ENCODE peak calls at places on chromosomes 5 and 9, in six cellular contexts. F is effector CD4-positive, alpha-beta T cell; J is WTC11; U is esophagus squamous epithelium; D is stimulated activated CD4-positive, alpha-beta T cell treated with anti-CD3 and anti-CD28 coated beads, Interleukin-1b, Interleukin-23, amount 100 ng/mL, for 24 hours; B is effector memory CD4-positive, alpha-beta T cell. H is an unnamed sample.

GRCh38 chr5:3854069-3854741 is 258.6 kb downstream of the IRX1 start:
- DNase-seq in F (no peak), J (no peak), U (no peak), D (no peak), B (no peak), H (peak)

GRCh38 chr5:146680846-146681585 is 165.0 kb upstream of the GPR151 start:
- DNase-seq in F (no peak), J (no peak), U (no peak), D (no peak), B (no peak), H (no peak)

GRCh38 chr5:82523633-82524032 is 245.5 kb upstream of the RPS23 start:
- DNase-seq in F (no peak), J (no peak), U (no peak), D (no peak), B (no peak), H (no peak)

GRCh38 chr9:120532475-120532874 is 47.5 kb downstream of the CDK5RAP2 start:
- DNase-seq in F (no peak), J (no peak), U (no peak), D (no peak), B (no peak), H (peak)

GRCh38 chr9:128947423-128948310 is at the start of the genes DOLK and NUP188:
- DNase-seq in F (peak), J (peak), U (peak), D (peak), B (peak), H (peak)

GRCh38 chr9:113454914-113455761 is 8.4 kb upstream of the RGS3 start:
- DNase-seq in F (no peak), J (no peak), U (no peak), D (no peak), B (no peak), H (peak)

GRCh38 chr5:127572930-127573329 is 55.5 kb downstream of the PRRC1 start:
- DNase-seq in F (no peak), J (no peak), U (no peak), D (no peak), B (no peak), H (no peak)

GRCh38 chr9:137697193-137697592 is 78.4 kb downstream of the EHMT1 start:
- DNase-seq in F (no peak), J (no peak), U (no peak), D (no peak), B (no peak), H (no peak)

GRCh38 chr5:8184455-8185063 is 315.6 kb downstream of the MTRR start:
- DNase-seq in F (peak), J (peak), U (no peak), D (peak), B (no peak), H (peak)

GRCh38 chr5:39164016-39164415 is 55.3 kb downstream of the FYB1 start:
- DNase-seq in F (no peak), J (no peak), U (no peak), D (no peak), B (no peak), H (no peak)

GRCh38 chr9:110472111-110472510 is 107.4 kb downstream of the SVEP1 start:
- DNase-seq in F (no peak), J (no peak), U (no peak), D (no peak), B (no peak), H (no peak)

GRCh38 chr5:72387985-72388384 is 67.8 kb downstream of the PTCD2 start:
- DNase-seq in F (no peak), J (no peak), U (no peak), D (no peak), B (no peak), H (peak)

GRCh38 chr5:173464813-173465212 is 136.6 kb upstream of the STC2 start:
- DNase-seq in F (no peak), J (no peak), U (no peak), D (no peak), B (no peak), H (no peak)

GRCh38 chr9:122797316-122798033 is 2.4 kb upstream of the OR1K1 start:
- DNase-seq in F (no peak), J (no peak), U (no peak), D (no peak), B (no peak), H (no peak)

GRCh38 chr5:135398160-135398854 is 724 bp downstream of the MACROH2A1 start:
- DNase-seq in F (no peak), J (peak), U (no peak), D (peak), B (no peak), H (peak)

GRCh38 chr5:166382031-166382430 is 1909.4 kb upstream of the WWC1 start:
- DNase-seq in F (no peak), J (peak), U (no peak), D (no peak), B (no peak), H (no peak)

GRCh38 chr5:157351386-157352089 is 85.6 kb downstream of the CYFIP2 start:
- DNase-seq in F (no peak), J (no peak), U (no peak), D (no peak), B (no peak), H (no peak)

GRCh38 chr5:156475831-156476551 is 149.0 kb downstream of the SGCD start:
- DNase-seq in F (no peak), J (no peak), U (no peak), D (no peak), B (no peak), H (peak)

GRCh38 chr9:114002271-114002985 is 75.7 kb downstream of the AMBP start:
- DNase-seq in F (no peak), J (no peak), U (no peak), D (no peak), B (no peak), H (no peak)

GRCh38 chr9:132412089-132412488 is 2.1 kb downstream of the CFAP77 start:
- DNase-seq in F (peak), J (peak), U (no peak), D (no peak), B (no peak), H (peak)

GRCh38 chr5:93267736-93268135 is 313.3 kb downstream of the NR2F1-AS1 start:
- DNase-seq in F (no peak), J (no peak), U (no peak), D (no peak), B (no peak), H (no peak)

GRCh38 chr5:37606632-37607248 is 227.6 kb downstream of the WDR70 start:
- DNase-seq in F (no peak), J (no peak), U (no peak), D (no peak), B (no peak), H (no peak)